ENCODE peak calls at places on chromosomes 13 and 19, in ten cellular contexts. M is cardiac muscle cell, H is tibial artery, E is mesendoderm, I is SJSA1, V is A549, O is substantia nigra, P is breast epithelium, D is heart left ventricle, N is pancreas. G is an unnamed sample.

GRCh38 chr13:97223711-97224461 is 1.8 kb downstream of the MBNL2 start:
- DNase-seq in E (peak), D (peak), O (peak), V (peak), I (peak), M (peak), N (no peak), H (peak), P (peak), G (no peak)

GRCh38 chr13:98657506-98658085 is 80.7 kb upstream of the STK24 start:
- DNase-seq in H (no peak), O (no peak), V (no peak), P (no peak), D (no peak), N (no peak), E (no peak), I (no peak), M (no peak), G (no peak)

GRCh38 chr13:78820541-78820940 is 161.6 kb upstream of the OBI1 start:
- DNase-seq in O (no peak), N (no peak), H (no peak), M (no peak), P (no peak), E (peak), V (no peak), D (no peak), I (no peak), G (no peak)

GRCh38 chr19:10193666-10194499 is 870 bp downstream of the DNMT1 start:
- DNase-seq in I (peak), V (peak), M (peak), H (no peak), E (peak), O (no peak), D (no peak), N (no peak), P (no peak), G (no peak)

GRCh38 chr19:351976-352625 is 7.5 kb upstream of the MIER2 start:
- DNase-seq in V (no peak), E (no peak), N (peak), M (no peak), H (no peak), I (no peak), D (no peak), P (no peak), O (no peak), G (no peak)

GRCh38 chr13:29573190-29573589 is 22.3 kb downstream of the SLC7A1 start:
- DNase-seq in M (peak), P (peak), D (peak), H (no peak), O (no peak), V (no peak), I (no peak), N (no peak), E (no peak), G (no peak)

GRCh38 chr13:26909515-26909914 is 148.9 kb upstream of the GPR12 start:
- DNase-seq in D (no peak), V (no peak), E (no peak), P (no peak), N (no peak), H (no peak), M (no peak), O (no peak), I (no peak), G (no peak)

GRCh38 chr13:39038569-39038898 is 278 bp downstream of the NHLRC3 start:
- DNase-seq in H (no peak), I (no peak), N (no peak), E (no peak), P (no peak), V (no peak), M (no peak), D (no peak), O (no peak), G (peak)

GRCh38 chr13:28753208-28753892 is 34.6 kb upstream of the SLC46A3 start:
- DNase-seq in N (no peak), V (peak), P (peak), D (peak), O (no peak), I (peak), M (peak), H (peak), E (peak), G (no peak)

GRCh38 chr13:74061939-74062595 is 72.1 kb downstream of the KLF12 start:
- DNase-seq in O (no peak), D (peak), P (no peak), N (no peak), E (no peak), H (no peak), I (no peak), M (peak), V (no peak), G (peak)

GRCh38 chr13:74066937-74067336 is 67.3 kb downstream of the KLF12 start:
- DNase-seq in I (no peak), E (no peak), P (no peak), V (no peak), O (no peak), M (peak), N (no peak), H (no peak), D (no peak), G (no peak)

GRCh38 chr13:74064805-74065204 is 69.4 kb downstream of the KLF12 start:
- DNase-seq in H (no peak), I (no peak), D (no peak), E (no peak), P (no peak), N (no peak), O (no peak), M (no peak), V (no peak), G (no peak)

GRCh38 chr13:74062933-74063332 is 71.3 kb downstream of the KLF12 start:
- DNase-seq in D (peak), N (no peak), M (peak), H (peak), I (no peak), O (no peak), P (no peak), E (no peak), V (no peak), G (no peak)

DNA sequence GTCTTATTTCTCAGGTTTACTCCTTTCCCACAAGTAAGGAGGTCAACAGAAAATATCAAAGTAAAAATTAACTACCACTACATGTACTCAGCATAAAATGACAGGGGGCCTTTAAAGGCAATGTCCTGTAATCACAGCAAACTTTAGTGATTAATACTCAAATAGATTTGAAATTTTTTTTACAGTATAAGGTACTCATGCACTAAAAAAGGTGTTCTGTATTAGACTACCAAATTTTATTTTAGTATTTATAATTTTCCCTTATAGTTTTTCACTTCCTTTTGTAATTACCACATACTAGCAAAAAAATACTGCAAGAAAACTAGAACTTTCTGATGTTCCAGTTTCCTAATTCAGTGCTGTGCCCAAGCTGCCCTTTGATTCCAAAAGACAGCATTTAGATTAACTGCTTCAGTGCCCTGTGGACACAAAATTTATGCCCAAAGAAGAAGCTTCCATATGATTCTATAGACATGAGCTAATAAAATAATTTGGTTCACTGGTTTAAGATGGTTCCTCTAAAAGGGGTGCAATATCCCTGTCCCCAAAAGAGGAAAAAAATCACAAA is 70.6 kb downstream of the KLF12 start:
- DNase-seq in V (no peak), I (no peak), H (no peak), D (no peak), N (no peak), O (no peak), E (no peak), M (no peak), P (no peak), G (no peak)
- H3K27ac ChIP-seq in V (no peak), I (no peak), H (peak), D (peak), N (no peak), O (no peak), E (no peak), M (peak), P (no peak), G (no peak)

DNA sequence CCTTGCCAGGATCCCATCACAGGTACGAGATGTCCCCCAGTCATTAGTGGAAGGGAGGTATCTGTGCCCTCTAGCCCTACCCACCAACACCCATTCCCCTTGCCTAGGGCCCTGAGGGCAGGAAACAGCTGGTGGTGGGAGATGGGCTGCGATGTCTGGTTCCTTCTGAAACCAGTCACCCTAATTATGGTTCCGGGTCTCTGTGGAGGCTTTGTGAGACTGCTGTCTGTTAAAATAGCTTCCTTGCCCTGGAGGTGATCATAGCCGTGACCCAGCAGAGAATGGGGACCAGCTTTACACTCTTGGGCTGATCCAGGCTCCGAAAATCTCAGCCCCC is 5.5 kb downstream of the ALDH16A1 start:
- DNase-seq in E (no peak), N (no peak), P (no peak), D (no peak), H (no peak), V (no peak), M (no peak), O (no peak), I (no peak), G (no peak)
- H3K27ac ChIP-seq in E (no peak), N (no peak), P (no peak), D (no peak), H (no peak), V (no peak), M (no peak), O (no peak), I (no peak), G (no peak)

GRCh38 chr13:49759503-49759902 is 33.0 kb downstream of the KPNA3 start:
- DNase-seq in E (peak), V (no peak), P (no peak), H (no peak), O (no peak), M (peak), N (no peak), D (no peak), I (no peak), G (no peak)
- H3K27ac ChIP-seq in E (no peak), V (no peak), P (no peak), H (no peak), O (no peak), M (no peak), N (no peak), D (no peak), I (no peak), G (no peak)

GRCh38 chr19:32649751-32650150 is 25.2 kb downstream of the ANKRD27 start:
- DNase-seq in O (no peak), V (no peak), N (no peak), H (no peak), M (no peak), I (no peak), D (peak), E (no peak), P (no peak), G (no peak)
- H3K27ac ChIP-seq in O (no peak), V (no peak), N (no peak), H (no peak), M (no peak), I (no peak), D (peak), E (no peak), P (no peak), G (no peak)

GRCh38 chr13:24275041-24275440 is 34.3 kb upstream of the C1QTNF9 start:
- DNase-seq in V (no peak), D (no peak), N (no peak), M (no peak), E (no peak), P (no peak), O (no peak), I (no peak), H (no peak), G (no peak)
- H3K27ac ChIP-seq in V (no peak), D (no peak), N (no peak), M (no peak), E (no peak), P (no peak), O (peak), I (no peak), H (no peak), G (peak)